ENCODE peak calls at places on chromosome 14, in seven cellular contexts. N is left lung, J is fibroblast of lung, Z is thoracic aorta, O is endodermal cell, H is mucosa of descending colon, D is neural progenitor cell. A is an unnamed sample. For H3K9me3 and H3K4me1, the result is how much of the 10 kb centered on the place peaks cover.

GRCh38 chr14:28651148-28651547 is 115.4 kb upstream of the FOXG1 start:
- DNase-seq in D (no peak), N (no peak), J (peak), H (no peak), Z (no peak), O (peak), A (no peak)

GRCh38 chr14:100666851-100667250 is 59.8 kb upstream of the DLK1 start:
- DNase-seq in Z (no peak), H (no peak), O (no peak), D (no peak), N (no peak), J (no peak), A (no peak)

GRCh38 chr14:78530078-78530477 is 359.9 kb downstream of the NRXN3 start:
- DNase-seq in N (no peak), D (peak), H (no peak), O (peak), J (no peak), Z (no peak), A (peak)

GRCh38 chr14:92524603-92525185 is 11.1 kb downstream of the RIN3 start:
- DNase-seq in J (no peak), N (no peak), D (no peak), O (no peak), Z (no peak), H (no peak), A (no peak)

GRCh38 chr14:102898298-102898697 is 24.2 kb upstream of the AMN start:
- DNase-seq in O (no peak), J (no peak), Z (no peak), D (no peak), H (no peak), N (no peak), A (no peak)

GRCh38 chr14:92425101-92425500 is 88.5 kb upstream of the RIN3 start:
- DNase-seq in H (no peak), J (peak), O (no peak), D (no peak), Z (no peak), N (no peak), A (no peak)

GRCh38 chr14:26709019-26709418 is 111.2 kb upstream of the NOVA1 start:
- DNase-seq in J (peak), D (no peak), O (no peak), H (no peak), N (no peak), Z (no peak), A (no peak)

GRCh38 chr14:99150236-99150635 is 121.8 kb downstream of the BCL11B start:
- DNase-seq in N (no peak), D (no peak), H (no peak), Z (no peak), O (peak), J (no peak), A (no peak)

GRCh38 chr14:50714452-50715073 is 46.5 kb upstream of the SAV1 start:
- DNase-seq in N (no peak), O (no peak), J (peak), H (no peak), Z (no peak), D (peak), A (peak)

GRCh38 chr14:61638595-61639391 is 56.5 kb upstream of the HIF1A start:
- DNase-seq in J (peak), Z (no peak), N (no peak), H (no peak), D (no peak), O (no peak), A (no peak)

GRCh38 chr14:66249544-66249943 is 236.6 kb upstream of the CCDC196 start:
- DNase-seq in J (no peak), N (no peak), Z (no peak), D (no peak), H (no peak), O (no peak), A (no peak)
- H3K4me3 ChIP-seq in J (no peak), N (no peak), Z (no peak), D (no peak), H (no peak), O (no peak), A (no peak)

GRCh38 chr14:106491851-106492250 is 965.5 kb downstream of the TMEM121 start:
- DNase-seq in J (no peak), O (peak), N (peak), H (peak), Z (no peak), D (no peak), A (no peak)
- H3K9me3 ChIP-seq in J (under half), O (half or more), N (under half), H (under half), Z (under half), D (under half), A (under half)

GRCh38 chr14:23568600-23569310 is 1.2 kb upstream of the AP1G2 start:
- DNase-seq in D (peak), O (peak), N (peak), H (no peak), Z (no peak), J (no peak), A (peak)
- H3K4me1 ChIP-seq in D (under half), O (under half), N (under half), H (under half), Z (under half), J (under half), A (under half)

DNA sequence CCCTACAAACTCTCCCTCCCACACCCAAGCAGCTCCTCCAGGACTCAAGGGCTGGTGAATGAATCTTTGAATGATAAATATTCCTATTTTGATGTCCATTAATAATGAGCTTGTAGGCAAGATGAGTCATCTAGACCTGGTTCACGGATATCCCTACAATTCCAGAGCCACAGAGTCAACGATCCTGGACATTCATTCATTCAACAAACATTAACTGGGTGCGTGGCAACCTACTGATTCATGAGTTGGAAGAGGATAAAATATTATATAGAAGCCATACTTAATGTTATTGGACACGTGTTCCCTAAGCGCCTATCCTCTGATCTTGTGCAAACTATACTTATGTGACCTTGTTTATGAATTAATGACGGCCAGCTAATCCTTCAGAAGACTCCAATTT is 420 bp upstream of the OTUB2 start:
- DNase-seq in H (no peak), J (no peak), Z (no peak), D (no peak), N (no peak), O (no peak), A (no peak)
- H3K4me3 ChIP-seq in H (peak), J (peak), Z (peak), D (peak), N (no peak), O (peak), A (peak)

GRCh38 chr14:106811167-106811566 is 1284.8 kb downstream of the TMEM121 start:
- DNase-seq in O (no peak), H (no peak), Z (no peak), J (no peak), D (no peak), N (no peak), A (no peak)

GRCh38 chr14:106808907-106809306 is 1282.5 kb downstream of the TMEM121 start:
- DNase-seq in D (no peak), Z (no peak), O (no peak), N (no peak), J (no peak), H (no peak), A (no peak)

GRCh38 chr14:106807493-106807892 is 1281.1 kb downstream of the TMEM121 start:
- DNase-seq in N (no peak), Z (no peak), D (no peak), O (no peak), J (no peak), H (no peak), A (no peak)

GRCh38 chr14:106808458-106808857 is 1282.1 kb downstream of the TMEM121 start:
- DNase-seq in O (no peak), N (no peak), Z (no peak), D (no peak), H (no peak), J (no peak), A (no peak)

DNA sequence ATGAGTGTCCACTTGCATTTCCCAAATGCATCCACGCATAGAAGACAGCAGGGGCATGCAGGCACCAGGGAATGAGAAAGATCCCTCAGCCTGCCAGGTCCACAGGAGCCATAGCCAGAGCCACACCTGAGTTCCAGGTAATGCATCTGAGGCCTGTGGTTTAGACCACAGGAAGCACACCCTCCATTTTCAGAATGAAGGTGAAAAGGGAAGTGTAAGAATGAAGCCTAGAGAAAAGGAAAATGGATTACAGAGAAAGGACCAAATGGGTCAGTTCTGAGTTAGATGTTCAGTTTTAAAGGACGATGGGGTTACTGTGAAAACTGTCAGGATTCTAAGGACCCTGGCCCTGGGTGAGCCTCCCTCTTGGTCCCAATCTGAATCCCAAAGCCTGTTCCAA is 1283.2 kb downstream of the TMEM121 start:
- DNase-seq in J (no peak), Z (no peak), O (no peak), H (no peak), N (no peak), D (no peak), A (no peak)
- H3K9me3 ChIP-seq in J (under half), Z (under half), O (half or more), H (under half), N (under half), D (under half), A (under half)

DNA sequence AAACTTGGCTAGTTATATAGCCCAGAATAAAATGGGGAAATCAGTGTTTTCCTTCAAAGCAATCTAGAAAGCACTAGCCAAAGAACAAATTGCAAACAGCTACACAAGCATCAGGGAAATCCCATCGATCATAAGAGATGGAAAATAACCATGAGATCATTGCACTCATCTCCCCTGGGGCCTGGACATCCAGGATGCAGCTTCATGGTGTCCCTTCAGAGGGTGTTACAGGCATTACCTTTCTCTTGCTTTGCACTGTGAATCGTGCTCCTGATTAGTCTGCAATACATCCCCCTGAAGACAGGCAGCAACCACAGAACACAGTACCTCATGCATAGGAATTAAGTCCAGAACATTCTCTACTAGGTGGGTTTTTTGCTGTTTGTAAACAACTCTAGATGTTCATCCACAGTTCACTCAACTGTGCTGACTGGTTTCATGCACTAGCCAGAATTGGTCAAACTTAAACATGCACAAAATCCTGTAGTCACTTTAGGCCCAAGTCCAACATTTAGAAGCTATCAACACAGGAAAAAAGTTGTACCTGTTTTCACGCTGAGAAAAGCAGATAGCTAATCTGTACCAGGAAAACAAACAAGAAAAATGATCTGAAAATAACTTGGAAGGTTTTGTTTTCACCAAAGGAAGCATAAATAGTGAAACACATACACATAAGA is 120.1 kb downstream of the ZFP36L1 start:
- DNase-seq in J (no peak), Z (no peak), O (no peak), N (no peak), D (no peak), H (no peak), A (no peak)
- H3K4me1 ChIP-seq in J (under half), Z (under half), O (under half), N (under half), D (under half), H (under half), A (under half)

DNA sequence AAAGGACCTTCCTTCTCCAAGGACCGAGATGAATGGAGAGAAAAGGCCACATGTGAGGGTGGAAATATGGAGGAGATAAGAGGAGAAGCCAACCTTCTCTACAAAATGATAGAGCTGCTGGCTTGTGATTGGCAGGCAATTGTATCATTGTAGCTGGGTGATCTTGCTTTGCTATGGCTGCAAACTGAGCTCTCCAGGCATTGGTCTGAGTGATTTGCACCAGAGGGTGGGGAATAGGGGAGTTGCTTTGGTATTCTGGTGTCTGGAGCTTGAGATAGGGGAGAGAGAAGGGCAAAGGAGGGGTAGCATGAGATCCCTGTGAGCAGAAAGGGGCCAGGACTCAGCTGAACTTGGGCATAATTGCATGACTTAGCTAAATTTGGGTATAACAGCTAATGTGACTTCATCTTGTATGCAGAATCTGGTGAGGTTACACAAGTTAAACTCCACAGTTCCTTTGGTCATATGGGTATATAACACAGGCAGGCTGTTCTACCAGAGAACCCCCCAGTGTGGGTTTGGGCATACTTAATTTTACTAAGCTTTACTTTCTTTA is 72.0 kb downstream of the FOS start:
- DNase-seq in J (no peak), N (no peak), Z (no peak), O (no peak), H (no peak), D (no peak), A (no peak)
- H3K4me3 ChIP-seq in J (no peak), N (no peak), Z (no peak), O (no peak), H (no peak), D (no peak), A (no peak)

GRCh38 chr14:31280132-31280870 is 72.7 kb upstream of the HECTD1 start:
- DNase-seq in H (no peak), Z (no peak), D (no peak), J (no peak), O (no peak), N (no peak), A (no peak)

GRCh38 chr14:31278883-31279282 is 71.3 kb upstream of the HECTD1 start:
- DNase-seq in J (no peak), O (no peak), D (no peak), Z (no peak), H (no peak), N (no peak), A (no peak)

GRCh38 chr14:31271648-31272047 is 64.1 kb upstream of the HECTD1 start:
- DNase-seq in J (no peak), H (no peak), Z (no peak), O (no peak), D (no peak), N (no peak), A (no peak)

GRCh38 chr14:31277085-31277484 is 69.5 kb upstream of the HECTD1 start:
- DNase-seq in J (no peak), N (no peak), O (no peak), H (no peak), Z (no peak), D (no peak), A (no peak)

DNA sequence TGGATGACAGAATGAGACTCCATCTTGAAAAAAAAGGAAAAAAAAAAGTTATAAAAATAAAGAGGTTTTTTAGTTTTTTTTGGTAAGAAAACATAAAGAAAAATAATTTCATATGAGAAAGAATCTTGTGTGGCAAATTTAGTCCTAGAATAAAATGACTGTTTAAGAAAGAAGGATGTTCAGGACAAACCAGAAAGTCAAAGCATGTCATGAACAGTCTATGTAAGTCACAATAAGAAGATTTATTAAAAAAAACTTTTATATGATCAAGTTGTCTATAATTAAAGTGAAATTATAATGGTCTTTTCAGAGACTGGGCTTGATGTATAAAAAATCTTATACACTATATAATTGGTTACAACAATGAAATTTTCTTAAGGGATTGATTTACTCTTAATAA is 68.1 kb upstream of the HECTD1 start:
- DNase-seq in N (no peak), O (no peak), H (no peak), D (no peak), Z (no peak), J (peak), A (no peak)
- H3K9me3 ChIP-seq in N (under half), O (half or more), H (under half), D (under half), Z (under half), J (under half), A (under half)

GRCh38 chr14:65479386-65479785 is 66.9 kb downstream of the FUT8 start:
- DNase-seq in N (no peak), H (no peak), O (no peak), J (no peak), D (no peak), Z (no peak), A (no peak)

GRCh38 chr14:65476290-65476941 is 63.9 kb downstream of the FUT8 start:
- DNase-seq in Z (no peak), N (no peak), H (no peak), O (no peak), J (no peak), D (no peak), A (no peak)

GRCh38 chr14:65478596-65478995 is 66.1 kb downstream of the FUT8 start:
- DNase-seq in H (no peak), O (no peak), D (peak), J (no peak), N (no peak), Z (no peak), A (peak)

GRCh38 chr14:65476942-65477318 is 64.4 kb downstream of the FUT8 start:
- DNase-seq in J (no peak), N (no peak), Z (no peak), O (no peak), D (no peak), H (no peak), A (no peak)

GRCh38 chr14:65478017-65478416 is 65.5 kb downstream of the FUT8 start:
- DNase-seq in J (no peak), Z (no peak), H (no peak), N (no peak), D (no peak), O (no peak), A (no peak)
- H3K4me1 ChIP-seq in J (under half), Z (under half), H (under half), N (under half), D (under half), O (under half), A (under half)

GRCh38 chr14:69483765-69484443 is 624 bp upstream of the PLEKHD1 start:
- DNase-seq in N (peak), J (peak), D (peak), Z (no peak), O (no peak), H (no peak), A (no peak)
- H3K4me3 ChIP-seq in N (peak), J (peak), D (peak), Z (peak), O (peak), H (no peak), A (no peak)